ENCODE peak calls at places on chromosomes 11 and 22, in ten cellular contexts. A is osteocyte, B is psoas muscle, J is pancreas, W is natural killer cell, D is K562, P is foreskin fibroblast, Q is WTC11, L is stomach, H is HFF-Myc. K is an unnamed sample.

GRCh38 chr22:19063581-19064353 is 58.4 kb downstream of the DGCR2 start:
- DNase-seq in L (no peak), D (no peak), A (no peak), B (no peak), Q (no peak), P (no peak), H (no peak), W (no peak), J (no peak), K (no peak)

GRCh38 chr11:8035225-8035846 is 45.7 kb upstream of the TUB start:
- DNase-seq in H (no peak), W (no peak), D (no peak), J (no peak), P (no peak), Q (no peak), L (no peak), B (no peak), A (peak; percentile 78), K (no peak)

GRCh38 chr11:88384004-88384677 is 46.6 kb upstream of the CTSC start:
- DNase-seq in Q (no peak), A (no peak), H (no peak), W (no peak), D (no peak), P (no peak), B (no peak), L (no peak), J (no peak), K (no peak)

GRCh38 chr22:41234815-41235687 is 5.7 kb downstream of the CHADL start:
- DNase-seq in L (no peak), Q (no peak), B (no peak), A (no peak), D (no peak), J (no peak), H (no peak), W (no peak), P (no peak), K (no peak)

GRCh38 chr11:8720376-8720775 is 37.8 kb downstream of the RPL27A start:
- DNase-seq in P (no peak), J (no peak), H (no peak), B (no peak), A (no peak), W (no peak), L (peak; percentile 40), Q (no peak), D (no peak), K (no peak)

GRCh38 chr11:78253797-78254196 is 65.1 kb downstream of the USP35 start:
- DNase-seq in A (no peak), H (no peak), J (no peak), L (no peak), D (no peak), Q (no peak), W (no peak), B (no peak), P (peak; percentile 30), K (no peak)

GRCh38 chr11:8381871-8382396 is 118.3 kb upstream of the LMO1 start:
- DNase-seq in J (no peak), Q (no peak), D (no peak), L (no peak), B (no peak), H (no peak), A (no peak), P (no peak), W (no peak), K (no peak)

GRCh38 chr11:131626761-131627160 is 256.3 kb downstream of the NTM start:
- DNase-seq in L (no peak), P (no peak), B (no peak), J (no peak), Q (no peak), D (no peak), H (no peak), A (no peak), W (no peak), K (no peak)

DNA sequence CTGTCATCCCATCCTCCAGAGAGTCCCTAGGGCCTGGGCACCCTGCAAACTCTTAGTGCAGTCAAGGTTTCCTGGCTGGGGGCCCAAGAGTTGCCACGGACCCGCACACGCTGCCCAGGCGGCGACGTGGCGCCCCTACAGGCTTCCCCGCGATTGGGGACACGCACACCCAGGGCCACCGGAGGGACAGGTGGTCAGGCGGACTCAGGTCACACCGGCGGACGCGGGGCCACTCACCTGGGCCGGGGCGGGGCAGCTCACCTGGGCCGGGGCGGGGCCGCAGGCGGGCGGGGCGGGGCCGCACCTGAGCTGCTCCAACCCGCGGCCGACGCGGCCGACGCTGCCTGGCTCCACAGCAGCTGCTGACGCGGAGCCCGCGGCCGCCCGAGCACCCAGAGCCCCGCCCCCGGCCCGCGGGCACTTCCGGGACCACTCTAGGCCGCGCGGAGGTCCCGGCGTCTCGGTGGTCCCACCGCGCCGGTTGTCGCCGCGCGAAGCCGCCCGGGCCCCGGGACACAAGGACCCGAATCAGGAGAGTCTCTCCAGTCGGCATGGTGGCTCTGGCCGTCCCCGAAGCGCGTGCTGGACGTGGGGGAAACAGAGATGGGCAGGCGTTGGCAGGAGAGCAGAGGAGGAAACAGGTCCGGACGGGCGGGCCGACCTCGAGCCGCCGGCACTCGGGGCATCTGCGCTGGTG is at the start of gene ZNF70:
- DNase-seq in L (peak; percentile 95), A (peak; percentile 91), J (peak; percentile 95), P (peak; percentile 78), H (no peak), D (peak; percentile 86), W (peak; percentile 86), Q (peak; percentile 91), B (peak; percentile 92), K (peak; percentile 90)
- TF ChIP-seq CTCF in L (peak; percentile 26), A (peak; percentile 30), J (no peak), P (no peak), H (peak; percentile 9), D (peak; percentile 35), W (no peak), Q (no peak), B (no peak), K (no peak)

DNA sequence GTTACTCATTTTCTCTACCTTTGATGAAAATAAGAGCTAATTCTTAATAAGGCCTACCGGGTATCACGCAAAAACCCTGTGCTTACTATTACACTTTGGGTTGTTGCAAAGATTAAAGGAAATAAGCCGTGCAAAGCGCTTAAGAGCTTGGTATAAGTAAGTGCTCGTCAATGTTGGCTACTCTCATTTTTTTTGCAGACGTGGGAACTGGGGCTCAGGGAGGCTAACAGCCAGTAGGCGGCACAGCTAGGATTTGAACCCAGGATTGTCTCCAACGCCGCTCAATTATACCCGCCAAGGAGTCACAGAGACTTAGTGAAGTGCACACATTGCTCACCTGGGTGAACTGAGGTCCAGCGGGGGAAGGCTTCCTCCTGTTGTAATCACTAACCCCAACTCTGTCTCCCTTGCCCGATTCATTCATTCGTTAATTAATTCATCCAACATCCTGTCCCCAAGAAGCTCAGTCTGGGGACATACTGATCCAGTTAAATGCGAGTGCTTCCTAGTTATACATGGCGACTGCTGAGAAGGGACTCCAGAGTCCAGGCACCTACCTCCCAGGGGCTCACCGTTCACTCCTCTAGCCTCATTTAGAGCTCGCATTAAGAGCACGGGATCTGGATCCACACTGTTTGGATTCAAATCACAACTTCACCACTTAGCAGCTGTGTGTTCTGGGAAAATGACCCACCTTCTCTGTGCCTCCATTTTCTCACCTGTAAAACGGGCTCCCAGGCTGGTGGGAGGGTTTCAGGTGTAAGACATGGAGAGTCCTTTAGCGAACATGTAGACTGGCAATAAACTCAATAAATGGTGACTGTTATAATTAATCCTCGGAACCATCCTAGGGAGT is 869 bp upstream of the MTFP1 start:
- DNase-seq in P (no peak), W (no peak), B (no peak), J (no peak), L (no peak), A (no peak), D (no peak), H (no peak), Q (no peak), K (no peak)
- TF ChIP-seq CTCF in P (no peak), W (no peak), B (no peak), J (no peak), L (no peak), A (no peak), D (peak; percentile 5), H (no peak), Q (no peak), K (no peak)

GRCh38 chr11:43518407-43519165 is 159.9 kb downstream of the TTC17 start:
- DNase-seq in B (no peak), L (no peak), Q (no peak), H (no peak), P (peak; percentile 17), A (no peak), J (no peak), D (no peak), W (no peak), K (no peak)

GRCh38 chr11:43515090-43515489 is 156.4 kb downstream of the TTC17 start:
- DNase-seq in J (no peak), W (no peak), D (peak; percentile 56), P (no peak), A (no peak), L (no peak), Q (peak; percentile 57), H (no peak), B (no peak), K (no peak)

GRCh38 chr11:43516316-43516820 is 157.6 kb downstream of the TTC17 start:
- DNase-seq in W (no peak), D (no peak), J (no peak), Q (peak; percentile 38), P (no peak), L (no peak), H (no peak), A (no peak), B (no peak), K (no peak)

GRCh38 chr11:43521471-43521870 is 159.1 kb upstream of the HSD17B12 start:
- DNase-seq in B (no peak), D (no peak), J (no peak), L (no peak), Q (no peak), W (no peak), H (no peak), A (no peak), P (no peak), K (no peak)

GRCh38 chr11:43517518-43517917 is 158.8 kb downstream of the TTC17 start:
- DNase-seq in L (no peak), A (no peak), W (no peak), H (no peak), B (no peak), J (no peak), D (no peak), Q (no peak), P (no peak), K (no peak)
- TF ChIP-seq CTCF in L (no peak), A (no peak), W (no peak), H (no peak), B (no peak), J (no peak), D (no peak), Q (no peak), P (no peak), K (no peak)

GRCh38 chr11:19199037-19199436 is 2.7 kb downstream of the CSRP3 start:
- DNase-seq in Q (no peak), H (no peak), W (no peak), D (no peak), B (no peak), A (no peak), L (peak; percentile 29), J (no peak), P (no peak), K (no peak)

GRCh38 chr11:19199766-19200165 is 2.0 kb downstream of the CSRP3 start:
- DNase-seq in Q (no peak), P (no peak), W (no peak), J (no peak), H (no peak), L (no peak), A (no peak), B (no peak), D (no peak), K (no peak)

GRCh38 chr11:19196458-19196857 is 5.3 kb downstream of the CSRP3 start:
- DNase-seq in J (no peak), W (no peak), D (no peak), P (no peak), Q (no peak), A (no peak), H (no peak), B (peak; percentile 55), L (no peak), K (no peak)

GRCh38 chr11:19201737-19202605 is at the start of gene CSRP3:
- DNase-seq in Q (no peak), J (no peak), H (no peak), W (no peak), P (peak; percentile 6), B (peak; percentile 81), A (no peak), D (no peak), L (no peak), K (no peak)

GRCh38 chr11:19200410-19201201 is 1.2 kb downstream of the CSRP3 start:
- DNase-seq in D (no peak), J (no peak), P (peak; percentile 46), Q (no peak), L (peak; percentile 71), W (no peak), A (no peak), H (peak; percentile 20), B (peak; percentile 60), K (no peak)
- TF ChIP-seq CTCF in D (no peak), J (no peak), P (no peak), Q (no peak), L (no peak), W (no peak), A (no peak), H (no peak), B (no peak), K (no peak)